ENCODE peak calls at places on chromosomes 11 and 22, in eight cellular contexts. N is PC-3, L is HCT116, K is neural progenitor cell, Z is GM23338, S is hepatocyte, I is SK-N-SH, E is MM.1S. V is an unnamed sample. For H3K27me3, the result is how much of the 10 kb centered on the place peaks cover.

GRCh38 chr11:69818243-69819108 is 740 bp downstream of the FGF3 start:
- DNase-seq in N (no peak), Z (peak), S (no peak), I (peak), E (no peak), K (peak), L (no peak), V (no peak)

GRCh38 chr22:41367039-41367679 is 14.6 kb upstream of the TEF start:
- DNase-seq in Z (peak), N (peak), I (peak), K (peak), E (no peak), S (peak), L (peak), V (peak)

GRCh38 chr11:133821776-133822175 is 23.5 kb downstream of the SPATA19 start:
- DNase-seq in N (peak), K (peak), S (peak), L (peak), I (peak), Z (peak), E (peak), V (peak)

GRCh38 chr11:57639321-57640067 is 10.2 kb downstream of the YPEL4 start:
- DNase-seq in I (peak), S (peak), E (no peak), L (no peak), Z (peak), N (peak), K (peak), V (peak)

GRCh38 chr11:130477646-130478203 is 29.3 kb downstream of the ADAMTS15 start:
- DNase-seq in K (no peak), I (peak), S (no peak), N (no peak), L (no peak), E (no peak), Z (no peak), V (peak)

GRCh38 chr11:2311456-2312201 is 9.8 kb downstream of the TSPAN32 start:
- DNase-seq in S (no peak), I (no peak), L (no peak), E (no peak), K (no peak), N (no peak), Z (no peak), V (no peak)

GRCh38 chr11:74641289-74641688 is 48.9 kb downstream of the POLD3 start:
- DNase-seq in S (no peak), Z (no peak), I (no peak), K (peak), L (no peak), N (no peak), E (no peak), V (no peak)

GRCh38 chr11:11244470-11245080 is 108.5 kb downstream of the CSNK2A3 start:
- DNase-seq in I (no peak), L (no peak), Z (no peak), K (no peak), E (no peak), N (no peak), S (no peak), V (no peak)

GRCh38 chr11:126229782-126230540 is 18.4 kb downstream of the FAM118B start:
- DNase-seq in Z (no peak), K (no peak), L (no peak), I (peak), E (no peak), S (no peak), N (no peak), V (peak)

GRCh38 chr11:45209904-45210699 is 63.7 kb downstream of the PRDM11 start:
- DNase-seq in L (no peak), N (no peak), I (peak), K (peak), Z (peak), E (no peak), S (peak), V (peak)

GRCh38 chr22:44583076-44583760 is 85.2 kb upstream of the RTL6 start:
- DNase-seq in K (no peak), I (no peak), S (no peak), Z (no peak), N (peak), L (no peak), E (no peak), V (peak)

GRCh38 chr22:44394246-44395115 is 81.7 kb upstream of the SHISAL1 start:
- DNase-seq in K (no peak), N (no peak), L (no peak), I (peak), Z (no peak), E (no peak), S (no peak), V (no peak)

GRCh38 chr11:86459682-86460460 is 85.2 kb downstream of the CCDC81 start:
- DNase-seq in I (peak), E (no peak), L (peak), S (peak), N (peak), Z (peak), K (no peak), V (peak)

GRCh38 chr11:33907419-33907818 is 15.5 kb upstream of the LMO2 start:
- DNase-seq in K (no peak), L (no peak), I (no peak), E (no peak), Z (no peak), N (no peak), S (no peak), V (no peak)

GRCh38 chr22:19974233-19974861 is 32.7 kb upstream of the TXNRD2 start:
- DNase-seq in I (peak), S (peak), E (peak), L (peak), K (peak), Z (peak), N (peak), V (peak)

GRCh38 chr11:123166095-123166559 is 28.9 kb downstream of the CLMP start:
- DNase-seq in I (peak), S (peak), E (no peak), K (peak), N (peak), Z (peak), L (no peak), V (peak)

GRCh38 chr11:556175-556699 is 4.3 kb downstream of the LMNTD2 start:
- DNase-seq in Z (peak), L (no peak), S (no peak), I (no peak), K (peak), N (no peak), E (no peak), V (peak)

GRCh38 chr11:73143126-73143838 is 1.2 kb upstream of the FCHSD2 start:
- DNase-seq in N (no peak), I (peak), L (no peak), S (peak), Z (no peak), E (peak), K (peak), V (peak)

DNA sequence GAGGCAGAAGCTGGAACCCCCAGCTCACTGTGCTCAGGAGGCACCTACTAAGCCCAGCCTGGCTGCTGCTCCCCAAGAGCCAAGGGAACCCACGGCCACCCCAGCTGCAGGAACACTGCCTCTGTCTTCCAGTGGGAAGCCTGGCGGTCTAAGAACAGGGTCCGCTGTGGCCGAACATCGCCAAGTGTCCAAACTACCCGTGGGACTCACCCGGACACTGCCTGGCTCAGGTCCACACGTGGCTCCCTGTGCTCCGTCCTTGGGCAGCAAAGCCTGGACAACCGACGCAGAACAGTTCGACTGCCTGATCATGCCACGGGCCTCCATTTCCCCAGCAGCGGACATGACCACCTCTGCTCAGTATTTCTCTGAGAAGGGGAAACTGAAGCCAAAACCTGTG is 747.0 kb downstream of the BRD1 start:
- DNase-seq in S (no peak), N (no peak), L (no peak), K (no peak), E (no peak), I (no peak), Z (no peak), V (no peak)
- H3K27me3 ChIP-seq in S (under half), N (under half), L (under half), K (under half), E (half or more), I (under half), Z (under half), V (under half)

DNA sequence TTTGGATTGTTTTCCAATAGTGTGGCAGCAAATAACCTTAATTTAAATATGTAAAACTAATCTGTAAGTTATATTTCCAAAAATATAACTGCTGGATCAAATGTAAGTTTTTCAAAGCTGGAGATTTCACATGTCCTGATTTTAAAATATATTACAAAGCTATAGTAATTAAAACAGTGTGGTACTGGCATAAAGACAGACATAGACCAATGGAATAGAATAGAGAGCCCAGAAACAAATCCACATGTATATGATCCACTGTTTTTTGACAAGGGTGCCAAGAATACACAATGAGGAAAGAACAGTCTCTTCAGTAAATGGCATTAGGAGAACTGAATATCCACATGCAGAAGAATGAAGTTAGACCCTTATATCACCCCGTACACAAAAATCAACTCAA is 4.0 kb downstream of the OR4X2 start:
- DNase-seq in L (no peak), I (no peak), S (no peak), E (no peak), Z (no peak), K (no peak), N (no peak), V (no peak)
- TF ChIP-seq EZH2phosphoT487 in L (no peak), I (no peak), S (no peak), E (no peak), Z (no peak), K (no peak), N (no peak), V (no peak)

GRCh38 chr11:61695917-61696316 is 15.7 kb downstream of the DAGLA start:
- DNase-seq in E (no peak), Z (peak), L (no peak), S (peak), I (peak), N (peak), K (no peak), V (peak)
- H2AFZ ChIP-seq in E (peak), Z (peak), L (no peak), S (no peak), I (no peak), N (peak), K (no peak), V (peak)

DNA sequence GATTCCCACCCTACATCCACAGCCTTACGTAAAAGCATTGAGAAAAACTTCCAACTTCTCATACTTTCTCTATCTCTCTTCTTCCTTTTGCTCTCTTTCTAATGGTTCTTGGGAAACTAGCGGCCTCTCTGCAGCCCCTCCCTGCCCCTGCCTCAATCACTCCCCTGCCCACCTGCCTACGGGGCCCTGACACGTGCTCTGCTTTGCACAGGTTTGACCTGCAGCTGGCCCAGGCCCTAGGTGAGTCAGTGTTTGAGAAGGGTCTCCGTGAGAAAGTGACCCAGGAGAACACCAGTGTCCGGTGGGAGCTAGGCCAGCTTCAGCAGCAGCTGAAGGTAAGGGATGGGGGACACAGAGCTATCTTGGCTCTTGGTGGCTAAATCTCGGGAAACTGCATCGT is 160.4 kb downstream of the MYO18B start:
- DNase-seq in L (no peak), N (no peak), K (no peak), E (no peak), I (no peak), Z (no peak), S (no peak), V (no peak)
- H3K27me3 ChIP-seq in L (under half), N (under half), K (under half), E (under half), I (under half), Z (under half), S (under half), V (under half)

GRCh38 chr11:131483877-131484276 is 113.5 kb downstream of the NTM start:
- DNase-seq in Z (no peak), L (no peak), K (peak), N (no peak), E (no peak), I (no peak), S (no peak), V (no peak)
- TF ChIP-seq EZH2phosphoT487 in Z (no peak), L (no peak), K (peak), N (no peak), E (no peak), I (no peak), S (no peak), V (no peak)

DNA sequence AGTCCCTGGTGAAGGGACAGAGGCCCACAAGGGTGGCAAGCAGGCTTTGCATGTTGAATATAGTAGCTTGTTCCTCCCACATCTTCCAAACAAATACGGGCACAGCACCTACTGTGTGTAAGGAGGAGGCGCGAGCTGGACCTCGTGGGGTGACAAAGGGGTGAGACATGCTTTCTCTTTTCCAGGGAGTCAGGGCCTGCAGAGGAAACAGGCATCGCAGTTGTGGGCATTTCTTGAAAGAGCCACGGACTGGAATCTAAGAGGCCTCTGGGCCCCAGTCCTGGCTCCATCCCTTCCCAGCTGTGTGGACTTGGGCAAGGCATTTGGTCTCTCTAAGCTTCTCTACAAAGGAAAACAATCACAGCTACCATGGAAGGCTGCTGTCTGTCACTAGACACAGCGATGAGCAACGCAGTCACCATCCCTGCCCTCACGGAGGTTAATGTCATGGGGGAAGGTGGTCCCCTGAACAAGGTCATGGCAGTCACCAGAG is 13.0 kb upstream of the CDC42EP1 start:
- DNase-seq in L (no peak), Z (no peak), K (no peak), S (no peak), N (no peak), E (no peak), I (no peak), V (peak)
- H2AFZ ChIP-seq in L (no peak), Z (peak), K (no peak), S (no peak), N (no peak), E (no peak), I (no peak), V (peak)

GRCh38 chr11:27716850-27717249 is 16.6 kb upstream of the BDNF start:
- DNase-seq in L (no peak), E (no peak), Z (peak), N (peak), I (no peak), K (peak), S (no peak), V (peak)
- H3K27me3 ChIP-seq in L (under half), E (under half), Z (under half), N (under half), I (under half), K (under half), S (under half), V (under half)

GRCh38 chr11:120134106-120134930 is 3.6 kb downstream of the TRIM29 start:
- DNase-seq in E (no peak), I (peak), Z (no peak), S (no peak), K (no peak), N (no peak), L (no peak), V (no peak)
- TF ChIP-seq EZH2phosphoT487 in E (no peak), I (no peak), Z (no peak), S (no peak), K (no peak), N (no peak), L (no peak), V (no peak)

GRCh38 chr11:47204633-47204989 is 10.2 kb upstream of the DDB2 start:
- DNase-seq in K (no peak), E (no peak), L (no peak), Z (peak), I (no peak), N (peak), S (peak), V (peak)
- H2AFZ ChIP-seq in K (no peak), E (no peak), L (no peak), Z (peak), I (peak), N (peak), S (no peak), V (no peak)

V was measured in GM23248.